ENCODE peak calls at places on chromosomes 3 and 15, in four cellular contexts. Z is pancreas, S is astrocyte, T is A549. U is an unnamed sample. For H3K9me3, the result is how much of the 10 kb centered on the place peaks cover.

GRCh38 chr3:51501833-51502561 is 2.2 kb upstream of the DCAF1 start:
- DNase-seq in T (peak), S (peak), Z (peak), U (peak)

GRCh38 chr3:185332026-185332735 is 30.8 kb upstream of the MAP3K13 start:
- DNase-seq in S (peak), T (peak), Z (no peak), U (no peak)

GRCh38 chr15:63981596-63982320 is 64.5 kb downstream of the DAPK2 start:
- DNase-seq in S (no peak), T (no peak), Z (no peak), U (no peak)

GRCh38 chr3:129947916-129948315 is 26.6 kb upstream of the TRH start:
- DNase-seq in S (no peak), Z (no peak), T (no peak), U (no peak)

GRCh38 chr3:177713921-177714900 is 516.9 kb upstream of the TBL1XR1 start:
- DNase-seq in Z (no peak), T (no peak), S (no peak), U (no peak)

GRCh38 chr3:24943961-24944360 is 449.3 kb upstream of the THRB start:
- DNase-seq in T (no peak), S (no peak), Z (no peak), U (no peak)

GRCh38 chr3:175129126-175129525 is 270.0 kb downstream of the NAALADL2 start:
- DNase-seq in Z (no peak), T (no peak), S (peak), U (no peak)

GRCh38 chr3:83233715-83234114 is 1472.3 kb upstream of the GBE1 start:
- DNase-seq in T (peak), Z (no peak), S (no peak), U (no peak)

GRCh38 chr3:65284971-65285370 is 597.2 kb upstream of the ADAMTS9 start:
- DNase-seq in Z (no peak), T (peak), S (no peak), U (no peak)

GRCh38 chr3:47412842-47413520 is 32.2 kb downstream of the PTPN23 start:
- DNase-seq in T (no peak), S (no peak), Z (no peak), U (no peak)

GRCh38 chr3:38264307-38264706 is 1.3 kb upstream of the SLC22A13 start:
- DNase-seq in T (no peak), S (no peak), Z (no peak), U (no peak)

GRCh38 chr15:40591310-40591845 is 2.7 kb upstream of the KNL1 start:
- DNase-seq in Z (no peak), S (no peak), T (no peak), U (no peak)

GRCh38 chr15:48176957-48177356 is 1.1 kb downstream of the MYEF2 start:
- DNase-seq in T (no peak), Z (no peak), S (no peak), U (no peak)

GRCh38 chr15:92772626-92773244 is 117.2 kb upstream of the FAM174B start:
- DNase-seq in Z (no peak), T (no peak), S (no peak), U (no peak)

GRCh38 chr3:53570709-53571108 is 76.3 kb downstream of the CACNA1D start:
- DNase-seq in T (peak), Z (no peak), S (peak), U (peak)

GRCh38 chr15:75195122-75195765 is 6.4 kb upstream of the C15orf39 start:
- DNase-seq in T (no peak), Z (peak), S (no peak), U (no peak)

GRCh38 chr15:55475842-55476241 is 32.2 kb downstream of the DNAAF4 start:
- DNase-seq in Z (no peak), T (no peak), S (no peak), U (no peak)

GRCh38 chr3:30034246-30034991 is 572.0 kb upstream of the TGFBR2 start:
- DNase-seq in Z (no peak), S (no peak), T (no peak), U (no peak)

GRCh38 chr3:183202004-183202722 is 39.6 kb upstream of the LAMP3 start:
- DNase-seq in Z (no peak), T (no peak), S (no peak), U (no peak)

GRCh38 chr3:50807266-50807665 is 132.5 kb downstream of the DOCK3 start:
- DNase-seq in T (no peak), S (no peak), Z (peak), U (no peak)

GRCh38 chr3:170966495-170966894 is 58.1 kb upstream of the EIF5A2 start:
- DNase-seq in S (peak), T (no peak), Z (no peak), U (no peak)

GRCh38 chr3:63960048-63960711 is 48.0 kb upstream of the SCAANT1 start:
- DNase-seq in S (peak), T (peak), Z (no peak), U (no peak)

GRCh38 chr15:29278436-29279099 is 8.9 kb upstream of the NSMCE3 start:
- DNase-seq in S (peak), Z (no peak), T (no peak), U (no peak)

GRCh38 chr3:13879102-13879945 is 547 bp downstream of the WNT7A start:
- DNase-seq in T (no peak), S (no peak), Z (no peak), U (peak)

GRCh38 chr3:46705022-46705530 is 3.9 kb downstream of the TMIE start:
- DNase-seq in T (peak), S (peak), Z (peak), U (peak)

GRCh38 chr3:197421021-197421420 is 122.6 kb upstream of the DLG1 start:
- DNase-seq in T (no peak), S (no peak), Z (no peak), U (peak)

GRCh38 chr3:149592758-149593240 is 65.0 kb downstream of the WWTR1 start:
- DNase-seq in Z (no peak), T (no peak), S (peak), U (no peak)

GRCh38 chr3:142459096-142459495 is 11.3 kb upstream of the XRN1 start:
- DNase-seq in T (no peak), S (peak), Z (no peak), U (no peak)

GRCh38 chr15:78162038-78162437 is 12.9 kb downstream of the IDH3A start:
- DNase-seq in Z (no peak), T (no peak), S (no peak), U (no peak)

GRCh38 chr3:193830791-193831191 is 237.8 kb downstream of the OPA1 start:
- DNase-seq in Z (no peak), S (peak), T (no peak), U (no peak)

GRCh38 chr15:80977627-80978036 is 12.0 kb downstream of the MESD start:
- DNase-seq in S (no peak), Z (peak), T (peak), U (peak)

GRCh38 chr15:80418892-80419537 is 14.8 kb downstream of the ARNT2 start:
- DNase-seq in Z (no peak), T (peak), S (peak), U (no peak)

GRCh38 chr3:187919018-187919417 is 173.8 kb upstream of the BCL6 start:
- DNase-seq in Z (no peak), S (peak), T (no peak), U (no peak)

GRCh38 chr15:25173241-25174028 is 218.6 kb downstream of the SNRPN start:
- DNase-seq in Z (no peak), T (no peak), S (no peak), U (peak)

GRCh38 chr15:25175789-25176615 is 221.2 kb downstream of the SNRPN start:
- DNase-seq in S (no peak), Z (no peak), T (no peak), U (peak)

GRCh38 chr15:25176616-25176923 is 221.8 kb downstream of the SNRPN start:
- DNase-seq in S (no peak), Z (peak), T (no peak), U (no peak)

GRCh38 chr15:25176991-25177954 is 222.5 kb downstream of the SNRPN start:
- DNase-seq in T (no peak), Z (no peak), S (no peak), U (peak)

DNA sequence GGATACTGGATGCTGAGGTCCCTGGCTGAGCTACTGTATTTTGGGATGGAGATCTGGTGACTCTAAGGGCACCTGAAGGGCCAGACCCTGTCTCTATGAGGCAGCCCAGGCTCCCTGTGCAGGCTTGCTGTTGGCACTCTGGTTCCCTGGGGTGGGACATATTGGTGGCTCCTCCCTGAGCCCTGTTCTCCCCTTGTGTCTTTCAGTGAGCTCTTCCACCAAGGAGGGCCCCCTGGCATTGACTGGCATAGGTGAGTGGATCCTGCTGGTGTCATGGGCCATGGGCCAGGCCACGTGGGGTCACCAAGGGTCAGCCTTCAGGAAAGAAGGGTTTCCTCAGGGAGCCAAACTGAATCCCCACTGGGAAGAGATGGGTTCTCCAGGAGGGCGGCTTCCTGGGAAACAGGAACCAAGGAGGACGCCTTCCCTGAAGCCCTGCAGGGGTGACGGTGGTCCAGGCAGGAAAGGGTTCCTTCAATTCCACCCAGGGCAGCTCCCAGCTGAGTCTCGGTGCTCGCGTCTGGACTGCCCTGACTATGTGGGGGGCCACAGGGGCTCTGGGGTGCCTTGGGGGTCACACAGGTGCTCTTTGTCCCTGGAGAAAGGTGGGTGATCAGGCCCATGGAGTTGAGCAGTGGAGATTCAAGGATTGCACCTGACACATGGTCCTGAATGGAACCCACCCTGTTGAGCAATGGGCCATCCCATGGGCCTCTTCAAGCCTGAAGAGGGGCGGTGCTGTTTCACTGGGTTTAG is 220.4 kb downstream of the SNRPN start:
- DNase-seq in T (no peak), S (no peak), Z (peak), U (peak)
- H3K9me3 ChIP-seq in T (under half), S (under half), Z (under half), U (under half)

GRCh38 chr3:140501770-140502364 is 176.0 kb upstream of the TRIM42 start:
- DNase-seq in T (no peak), Z (no peak), S (no peak), U (no peak)

GRCh38 chr3:140500473-140500872 is 177.4 kb upstream of the TRIM42 start:
- DNase-seq in T (no peak), Z (no peak), S (no peak), U (no peak)

GRCh38 chr3:140501054-140501769 is 176.7 kb upstream of the TRIM42 start:
- DNase-seq in T (no peak), Z (peak), S (peak), U (no peak)

GRCh38 chr3:140497331-140497730 is 180.5 kb upstream of the TRIM42 start:
- DNase-seq in Z (no peak), T (no peak), S (no peak), U (no peak)

GRCh38 chr3:140499114-140499757 is 178.6 kb upstream of the TRIM42 start:
- DNase-seq in S (no peak), T (peak), Z (no peak), U (no peak)
- TF ChIP-seq CTCF in S (peak), T (peak), Z (peak), U (peak)

GRCh38 chr3:123367467-123368154 is 81.3 kb downstream of the ADCY5 start:
- DNase-seq in Z (no peak), T (no peak), S (no peak), U (no peak)
- H3K9me3 ChIP-seq in Z (under half), T (under half), S (under half), U (under half)

DNA sequence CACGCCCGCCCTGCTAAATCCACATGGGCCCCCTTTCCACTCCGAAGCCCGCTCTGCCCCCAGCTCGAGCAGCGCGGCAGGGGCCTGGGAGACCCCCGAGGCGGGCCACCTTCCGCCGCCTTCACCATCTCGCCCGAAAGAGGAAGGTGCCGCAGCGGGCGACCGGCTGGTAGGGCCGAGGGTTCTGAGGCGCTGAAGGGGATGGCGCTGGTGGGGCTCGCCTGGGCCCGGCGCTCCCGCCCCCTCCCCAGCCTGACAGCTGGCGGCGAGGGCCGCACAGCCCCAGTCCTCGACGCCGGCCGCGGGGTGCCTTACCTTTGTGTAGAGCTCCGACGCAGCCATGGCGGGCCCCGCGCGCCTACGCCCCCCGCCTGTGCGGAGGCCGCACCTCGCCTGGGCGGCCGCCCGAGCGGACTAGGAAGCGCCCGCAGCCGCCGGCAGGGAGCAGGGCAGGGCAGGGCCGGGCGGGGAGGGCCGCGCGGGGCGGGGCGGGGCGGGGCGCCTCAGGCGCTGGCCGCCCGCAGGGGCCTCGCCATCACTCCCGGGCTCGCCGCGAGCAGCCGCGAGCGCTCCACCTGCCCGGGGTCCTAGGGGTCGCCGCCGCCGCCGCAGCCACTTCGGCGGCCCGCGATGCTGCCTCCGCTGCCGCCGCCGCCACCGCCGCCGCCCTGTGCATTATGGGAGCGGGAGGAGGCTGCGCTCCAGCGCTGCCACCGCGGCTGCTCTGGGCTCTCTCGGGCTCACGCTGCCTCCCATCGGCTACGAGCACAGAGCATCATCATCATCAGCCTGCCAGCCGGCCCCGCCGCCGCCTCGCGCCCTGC is at the start of gene MYO5A:
- DNase-seq in S (peak), Z (peak), T (peak), U (peak)
- TF ChIP-seq CTCF in S (no peak), Z (no peak), T (peak), U (no peak)

GRCh38 chr3:120659285-120659684 is 22.8 kb downstream of the HGD start:
- DNase-seq in T (no peak), Z (no peak), S (no peak), U (no peak)

GRCh38 chr3:120659834-120660233 is 22.2 kb downstream of the HGD start:
- DNase-seq in S (no peak), Z (no peak), T (no peak), U (no peak)

GRCh38 chr3:120661963-120662347 is 20.1 kb downstream of the HGD start:
- DNase-seq in S (no peak), T (no peak), Z (no peak), U (no peak)

GRCh38 chr3:120661106-120661962 is 20.7 kb downstream of the HGD start:
- DNase-seq in Z (no peak), S (no peak), T (peak), U (no peak)
- H3K9me3 ChIP-seq in Z (under half), S (under half), T (under half), U (under half)

GRCh38 chr15:57506422-57506821 is 85.3 kb upstream of the MYZAP start:
- DNase-seq in Z (no peak), S (no peak), T (peak), U (no peak)

GRCh38 chr15:57510647-57511046 is 81.1 kb upstream of the MYZAP start:
- DNase-seq in Z (peak), T (no peak), S (peak), U (no peak)

GRCh38 chr15:57507111-57507510 is 84.6 kb upstream of the MYZAP start:
- DNase-seq in Z (no peak), S (no peak), T (no peak), U (no peak)

GRCh38 chr15:57509121-57509520 is 82.6 kb upstream of the MYZAP start:
- DNase-seq in T (no peak), Z (no peak), S (no peak), U (no peak)

GRCh38 chr15:57509965-57510364 is 81.7 kb upstream of the MYZAP start:
- DNase-seq in Z (no peak), S (no peak), T (no peak), U (no peak)
- TF ChIP-seq CTCF in Z (no peak), S (no peak), T (no peak), U (no peak)

GRCh38 chr15:25241241-25241801 is 197.5 kb downstream of the UBE3A start:
- DNase-seq in Z (no peak), S (no peak), T (no peak), U (no peak)

GRCh38 chr15:25238716-25239470 is 199.9 kb downstream of the UBE3A start:
- DNase-seq in T (no peak), Z (no peak), S (no peak), U (peak)

GRCh38 chr15:25238126-25238525 is 200.7 kb downstream of the UBE3A start:
- DNase-seq in T (no peak), S (no peak), Z (no peak), U (peak)

GRCh38 chr15:25240461-25241021 is 198.3 kb downstream of the UBE3A start:
- DNase-seq in S (no peak), T (no peak), Z (no peak), U (peak)

GRCh38 chr15:25239471-25240345 is 199.1 kb downstream of the UBE3A start:
- DNase-seq in S (no peak), Z (no peak), T (no peak), U (peak)
- H3K9me3 ChIP-seq in S (under half), Z (under half), T (under half), U (under half)

GRCh38 chr3:117750674-117751073 is 1041.1 kb downstream of the TUSC7 start:
- DNase-seq in T (no peak), S (no peak), Z (no peak), U (no peak)
- TF ChIP-seq CTCF in T (no peak), S (no peak), Z (no peak), U (no peak)